ENCODE peak calls at places on chromosome 2, in four cellular contexts. C is GM12878, W is H1, U is K562. Y is an unnamed sample.

GRCh38 chr2:176137249-176137573 is 7.7 kb downstream of the HOXD8 start:
- DNase-seq in U (no peak), W (no peak), C (no peak), Y (no peak)

GRCh38 chr2:64779117-64779690 is 125.5 kb upstream of the SERTAD2 start:
- DNase-seq in W (no peak), U (no peak), C (no peak), Y (no peak)

GRCh38 chr2:105597011-105597830 is 147.5 kb upstream of the NCK2 start:
- DNase-seq in C (no peak), U (no peak), W (no peak), Y (no peak)

GRCh38 chr2:191486584-191487320 is 191.2 kb upstream of the NABP1 start:
- DNase-seq in W (no peak), U (no peak), C (no peak), Y (peak)

GRCh38 chr2:239139101-239139500 is 261.7 kb downstream of the HDAC4 start:
- DNase-seq in W (no peak), C (no peak), U (no peak), Y (no peak)

GRCh38 chr2:101427240-101427639 is 39.9 kb upstream of the CREG2 start:
- DNase-seq in W (no peak), C (no peak), U (no peak), Y (no peak)

GRCh38 chr2:234823877-234824376 is 127.9 kb upstream of the SH3BP4 start:
- DNase-seq in C (no peak), U (no peak), W (no peak), Y (no peak)

GRCh38 chr2:64352292-64352691 is 101.7 kb upstream of the LGALSL start:
- DNase-seq in U (no peak), W (no peak), C (no peak), Y (no peak)

GRCh38 chr2:150136901-150137300 is 350.6 kb downstream of the RND3 start:
- DNase-seq in C (no peak), W (no peak), U (no peak), Y (no peak)

GRCh38 chr2:241655516-241656189 is 18.2 kb downstream of the ATG4B start:
- DNase-seq in W (no peak), C (no peak), U (no peak), Y (no peak)

GRCh38 chr2:16622399-16622968 is 43.1 kb downstream of the CYRIA start:
- DNase-seq in U (no peak), C (no peak), W (no peak), Y (no peak)

DNA sequence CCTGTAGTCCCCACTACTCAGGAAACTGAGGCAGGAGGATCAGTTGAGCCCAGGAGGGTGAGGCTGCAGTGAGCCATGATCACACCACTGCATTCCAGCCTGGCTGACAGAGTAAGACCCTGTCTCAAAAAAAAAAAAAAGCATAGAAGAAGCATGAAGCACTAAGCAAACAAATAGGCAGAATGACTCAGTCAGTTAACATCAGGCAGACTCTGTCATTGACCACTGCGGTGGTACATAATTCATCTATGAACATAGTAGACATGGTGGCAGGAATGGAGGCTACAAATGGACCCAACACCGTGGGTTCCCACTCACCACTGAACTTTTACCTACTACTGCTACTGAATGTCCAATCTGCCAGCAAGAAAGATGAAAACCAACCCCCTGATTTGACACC is 7.6 kb upstream of the ASXL2 start:
- DNase-seq in C (no peak), W (no peak), U (no peak), Y (no peak)
- TF ChIP-seq POLR2A in C (no peak), W (no peak), U (no peak), Y (no peak)

DNA sequence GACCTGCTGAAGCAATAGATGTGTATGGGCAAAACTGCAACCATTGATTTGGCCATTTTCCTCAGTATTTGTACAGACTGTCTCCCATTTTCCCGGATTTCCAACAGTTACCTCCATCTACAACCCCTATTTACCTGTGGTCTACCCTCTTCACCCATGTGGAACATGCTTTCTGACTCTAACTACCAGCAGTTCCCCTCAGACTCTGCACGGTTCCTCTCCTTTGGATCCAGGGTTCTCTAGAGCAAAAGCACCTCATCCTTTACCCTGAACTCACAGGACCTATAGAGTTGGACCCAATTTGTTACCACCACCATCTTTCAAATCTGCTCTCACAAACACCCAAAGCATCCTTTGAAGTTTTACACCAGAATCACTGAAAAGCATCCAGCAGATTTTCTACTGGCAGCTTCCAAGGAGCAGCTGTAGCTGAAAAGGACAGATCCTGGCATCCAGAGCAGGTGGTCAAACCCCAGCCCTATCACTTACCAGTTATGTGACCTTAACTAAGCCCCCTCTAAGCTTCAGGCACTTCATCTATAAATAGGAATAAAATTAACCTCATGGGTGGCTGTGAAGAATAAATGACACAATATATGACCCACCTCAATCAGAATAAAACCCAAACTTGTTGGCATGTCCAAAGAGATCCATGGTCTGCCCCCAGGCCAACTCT is 15.3 kb downstream of the CYTIP start:
- DNase-seq in W (no peak), U (no peak), C (no peak), Y (no peak)
- TF ChIP-seq POLR2AphosphoS5 in W (no peak), U (no peak), C (peak), Y (no peak)

DNA sequence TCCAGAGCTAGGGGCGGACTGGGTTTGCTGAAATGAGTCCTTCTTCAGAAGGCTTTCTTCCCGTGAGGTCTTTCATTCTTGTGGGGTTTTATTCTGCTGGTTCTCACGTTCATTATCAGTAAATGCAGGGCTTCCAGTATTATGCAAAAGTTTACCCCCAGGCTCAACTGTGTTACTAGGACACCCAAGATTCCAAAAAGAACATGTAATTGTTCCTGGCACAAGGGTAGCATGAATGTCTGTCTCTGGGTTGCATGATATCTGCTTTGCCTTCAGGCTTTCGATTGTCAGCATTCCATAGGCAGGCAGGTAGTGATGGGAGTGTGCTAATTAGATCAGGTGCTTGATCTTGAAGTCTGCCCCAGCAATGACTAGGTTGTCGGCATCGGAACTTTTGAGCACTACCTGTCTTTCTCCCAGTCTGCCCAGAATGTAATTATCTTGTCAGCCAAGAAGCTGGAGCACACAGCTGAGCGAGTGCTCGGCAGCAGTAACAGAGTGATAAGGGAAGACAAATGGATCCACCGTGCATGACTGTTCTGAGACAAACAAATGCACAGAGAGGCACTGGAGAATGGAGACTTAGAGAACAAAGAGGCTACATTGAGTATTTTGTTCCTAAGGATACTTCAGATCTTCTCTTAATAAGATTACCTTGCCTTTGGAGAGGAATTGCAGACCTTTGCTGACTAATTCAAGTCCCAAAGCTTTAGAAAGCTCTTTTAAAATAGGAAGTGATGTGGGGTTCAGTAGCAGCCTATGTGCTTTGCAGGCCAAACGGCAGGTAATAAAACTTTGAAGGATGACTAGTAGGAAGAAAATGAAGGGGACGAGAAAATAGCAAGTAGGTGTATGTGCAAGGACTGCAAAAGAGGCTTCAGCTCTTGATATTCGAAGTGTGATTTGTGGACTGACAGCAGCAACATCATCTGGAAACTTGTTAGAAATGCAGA is 41.9 kb downstream of the ITGB6 start:
- DNase-seq in U (no peak), C (no peak), W (no peak), Y (no peak)
- TF ChIP-seq EP300 in U (no peak), C (no peak), W (no peak), Y (no peak)

GRCh38 chr2:28390857-28391563 is 1.6 kb upstream of the FOSL2 start:
- DNase-seq in C (no peak), W (no peak), U (peak), Y (peak)
- TF ChIP-seq POLR2A in C (no peak), W (no peak), U (no peak), Y (peak)